ENCODE peak calls at places on chromosomes 7 and 10, in six cellular contexts. F, M, B, H, T and S are unnamed samples. For H3K4me1, the result is how much of the 10 kb centered on the place peaks cover.

GRCh38 chr10:94320285-94320914 is 42.3 kb downstream of the NOC3L start:
- DNase-seq in M (peak), F (peak), T (peak), B (peak), H (peak), S (peak)

GRCh38 chr10:119104653-119105024 is 726 bp downstream of the DENND10 start:
- DNase-seq in B (peak), T (peak), H (peak), F (peak), M (no peak), S (peak)

GRCh38 chr7:51242007-51242691 is 74.5 kb downstream of the COBL start:
- DNase-seq in F (no peak), B (peak), T (no peak), M (no peak), H (no peak), S (no peak)

GRCh38 chr7:143965280-143965679 is 10.6 kb downstream of the OR2F1 start:
- DNase-seq in F (peak), B (no peak), T (no peak), M (no peak), H (no peak), S (no peak)

GRCh38 chr10:132961864-132962622 is 19.7 kb upstream of the CFAP46 start:
- DNase-seq in B (peak), T (peak), F (peak), M (peak), H (peak), S (peak)

GRCh38 chr7:52410032-52410431 is 625.4 kb upstream of the POM121L12 start:
- DNase-seq in H (no peak), F (no peak), T (no peak), B (no peak), M (no peak), S (no peak)

GRCh38 chr10:80202934-80203834 is 2.2 kb downstream of the ANXA11 start:
- DNase-seq in T (peak), F (peak), M (peak), B (peak), H (peak), S (peak)

GRCh38 chr7:149175150-149175549 is 20.2 kb upstream of the ZNF282 start:
- DNase-seq in T (no peak), M (no peak), B (no peak), H (no peak), F (no peak), S (no peak)

GRCh38 chr10:116684781-116685180 is 57.6 kb downstream of the HSPA12A start:
- DNase-seq in H (no peak), F (no peak), M (no peak), T (no peak), B (no peak), S (no peak)

GRCh38 chr7:51045319-51046102 is 262.8 kb upstream of the GRB10 start:
- DNase-seq in M (no peak), T (peak), F (no peak), H (no peak), B (no peak), S (no peak)

GRCh38 chr10:74078037-74078436 is 72.6 kb downstream of the AP3M1 start:
- DNase-seq in T (no peak), F (peak), B (no peak), M (peak), H (peak), S (no peak)

GRCh38 chr10:22252286-22252800 is 34.5 kb upstream of the EBLN1 start:
- DNase-seq in H (no peak), B (peak), F (peak), T (peak), M (peak), S (peak)

GRCh38 chr10:5564537-5565204 is 39.9 kb downstream of the CALML3 start:
- DNase-seq in M (no peak), T (no peak), F (no peak), B (peak), H (no peak), S (peak)

GRCh38 chr10:124172241-124172661 is 78.9 kb upstream of the CHST15 start:
- DNase-seq in M (no peak), H (no peak), F (no peak), T (no peak), B (no peak), S (no peak)

GRCh38 chr10:75019360-75019759 is 92.1 kb upstream of the SAMD8 start:
- DNase-seq in H (peak), T (no peak), B (no peak), F (peak), M (no peak), S (no peak)

GRCh38 chr7:155333346-155334234 is 35.9 kb downstream of the INSIG1 start:
- DNase-seq in T (no peak), M (no peak), H (no peak), F (no peak), B (no peak), S (no peak)

GRCh38 chr7:141118809-141119586 is 45.1 kb downstream of the TMEM178B start:
- DNase-seq in F (no peak), H (no peak), B (no peak), M (no peak), T (no peak), S (no peak)

GRCh38 chr10:79491171-79491835 is 21.0 kb upstream of the EIF5AL1 start:
- DNase-seq in H (peak), T (no peak), B (no peak), F (no peak), M (no peak), S (no peak)

GRCh38 chr10:19628767-19629443 is 187.3 kb upstream of the PLXDC2 start:
- DNase-seq in T (no peak), B (no peak), H (no peak), F (no peak), M (no peak), S (no peak)

GRCh38 chr10:72087392-72087968 is 871 bp downstream of the SPOCK2 start:
- DNase-seq in B (no peak), T (no peak), H (peak), M (no peak), F (no peak), S (peak)

GRCh38 chr10:131429942-131430341 is 118.4 kb upstream of the TCERG1L start:
- DNase-seq in B (no peak), M (no peak), T (no peak), F (no peak), H (no peak), S (no peak)

GRCh38 chr7:4136501-4137110 is 545.5 kb upstream of the FOXK1 start:
- DNase-seq in F (no peak), M (no peak), H (no peak), B (no peak), T (no peak), S (no peak)

GRCh38 chr7:115634633-115635032 is 395.9 kb downstream of the TFEC start:
- DNase-seq in F (no peak), M (no peak), B (no peak), T (no peak), H (no peak), S (no peak)

GRCh38 chr10:88472540-88472939 is 110.6 kb downstream of the RNLS start:
- DNase-seq in B (peak), F (no peak), T (no peak), M (no peak), H (no peak), S (no peak)

GRCh38 chr10:6431186-6431585 is 148.9 kb downstream of the PRKCQ start:
- DNase-seq in B (no peak), M (no peak), H (no peak), T (no peak), F (no peak), S (no peak)

GRCh38 chr7:105512415-105512814 is 9.7 kb downstream of the PUS7 start:
- DNase-seq in M (no peak), T (no peak), H (no peak), B (no peak), F (no peak), S (no peak)

GRCh38 chr10:73999703-74000102 is 1.8 kb downstream of the VCL start:
- DNase-seq in B (no peak), T (no peak), F (no peak), H (no peak), M (no peak), S (no peak)

GRCh38 chr7:14505906-14506305 is 396.6 kb downstream of the DGKB start:
- DNase-seq in M (no peak), T (no peak), H (no peak), F (no peak), B (no peak), S (no peak)

GRCh38 chr7:14510268-14510667 is 392.3 kb downstream of the DGKB start:
- DNase-seq in H (no peak), B (no peak), T (no peak), F (no peak), M (no peak), S (no peak)

GRCh38 chr7:14504134-14504533 is 398.4 kb downstream of the DGKB start:
- DNase-seq in F (no peak), B (no peak), T (no peak), H (no peak), M (no peak), S (no peak)

DNA sequence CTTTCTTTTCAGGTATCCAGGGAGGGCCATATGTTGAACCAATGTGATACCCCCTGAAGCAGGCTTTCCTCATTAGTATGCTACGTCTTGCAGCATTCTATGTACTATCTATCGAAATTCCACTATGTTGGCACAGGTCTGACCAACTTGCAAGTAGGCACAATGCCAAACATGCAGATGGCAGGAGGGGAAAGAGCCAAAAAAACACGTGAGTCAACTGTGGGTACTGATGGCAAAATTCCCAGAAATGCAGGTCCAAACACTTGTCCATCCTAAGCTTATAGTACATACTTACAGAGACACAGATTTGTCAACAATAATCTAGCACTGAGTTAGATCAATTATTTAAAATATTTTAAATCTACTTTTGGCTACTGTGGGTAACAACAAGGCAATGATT is 394.9 kb downstream of the DGKB start:
- DNase-seq in M (no peak), F (no peak), B (no peak), T (peak), H (no peak), S (no peak)
- H3K27ac ChIP-seq in M (no peak), F (no peak), B (no peak), T (no peak), H (no peak), S (no peak)

DNA sequence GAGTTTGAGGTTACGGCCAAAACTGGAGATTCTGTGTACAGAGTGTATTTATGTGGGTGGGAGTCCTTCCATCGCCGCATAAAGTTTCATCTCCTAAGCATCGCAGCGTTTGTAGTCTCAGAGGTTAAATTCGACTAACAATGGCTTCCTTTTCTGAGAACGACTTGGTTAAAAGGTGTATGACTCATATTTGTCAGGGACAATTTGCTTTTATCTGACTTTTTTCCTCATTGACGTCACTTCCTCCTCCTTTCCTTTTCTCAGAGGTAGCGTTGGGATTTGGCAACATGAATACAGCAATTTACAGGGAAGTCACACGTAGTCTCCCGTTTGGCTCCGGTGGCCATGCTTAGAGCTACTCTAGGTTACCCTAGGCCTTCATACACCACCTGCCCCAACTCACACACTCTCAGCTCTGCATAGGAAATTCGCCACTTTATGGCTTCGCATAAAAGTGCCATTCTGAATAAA is 37.6 kb upstream of the TCF7L2 start:
- DNase-seq in T (no peak), M (no peak), F (no peak), H (no peak), B (no peak), S (no peak)
- H3K4me1 ChIP-seq in T (under half), M (under half), F (under half), H (under half), B (under half), S (under half)

DNA sequence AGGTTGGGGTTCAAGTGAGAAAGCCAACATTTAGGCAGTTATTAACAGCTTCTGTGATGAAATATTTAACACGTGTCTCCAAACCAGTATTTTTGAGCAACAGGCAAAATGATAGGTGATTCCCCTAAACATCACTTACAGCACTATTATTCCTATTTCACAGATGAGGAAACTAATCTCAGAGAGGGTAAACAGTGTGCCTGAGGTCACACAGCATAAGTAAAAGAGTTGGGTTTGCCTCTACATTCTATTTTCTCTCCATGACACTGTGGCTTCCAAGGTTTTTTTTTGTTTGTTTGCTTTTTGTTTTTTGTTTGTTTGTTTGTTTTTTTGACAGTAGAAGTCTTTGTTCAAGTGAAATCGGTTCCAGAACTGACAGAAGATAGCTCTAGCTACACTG is 43.2 kb upstream of the PDCD4 start:
- DNase-seq in H (no peak), M (no peak), B (no peak), T (no peak), F (no peak), S (no peak)
- H3K27ac ChIP-seq in H (no peak), M (no peak), B (no peak), T (no peak), F (no peak), S (no peak)

DNA sequence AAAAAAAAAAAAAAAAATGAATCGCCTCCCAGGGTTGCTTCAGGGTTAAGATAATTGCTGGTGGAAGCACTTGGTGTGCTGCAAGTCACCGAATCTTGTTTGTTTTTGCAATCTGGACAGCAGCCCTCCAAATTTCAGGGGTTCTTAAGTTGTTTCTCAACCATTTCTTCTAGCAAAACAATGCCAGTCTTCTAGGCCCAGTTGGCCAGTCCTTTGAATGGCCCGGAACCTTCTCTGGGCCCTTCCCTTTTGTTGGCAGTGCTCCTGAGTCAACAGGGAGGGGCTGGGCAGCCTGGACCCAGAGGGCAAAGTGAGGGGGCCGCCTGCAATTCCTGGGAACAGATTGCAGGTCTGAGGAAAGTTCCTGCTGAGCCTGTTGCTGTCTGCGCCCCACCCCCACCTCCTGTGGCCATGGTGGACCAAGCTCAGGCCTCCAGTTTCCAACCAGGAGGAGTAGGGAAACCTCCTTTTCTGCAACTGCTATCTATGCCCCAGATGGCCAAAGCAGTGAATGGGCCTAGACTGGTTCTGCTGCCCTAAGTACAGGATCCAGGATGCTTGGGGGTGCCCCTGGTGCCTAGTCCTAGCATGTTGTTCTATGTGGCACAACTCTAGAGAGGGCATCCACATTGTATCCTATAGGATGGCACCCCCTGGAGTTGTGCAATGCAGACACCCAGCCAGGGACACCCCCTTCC is 31.4 kb upstream of the PDCD4 start:
- DNase-seq in T (peak), B (peak), M (no peak), H (no peak), F (peak), S (no peak)
- H3K4me1 ChIP-seq in T (half or more), B (under half), M (under half), H (half or more), F (under half), S (under half)

GRCh38 chr7:75735581-75736350 is 3.0 kb downstream of the HIP1 start:
- DNase-seq in T (no peak), H (no peak), F (no peak), M (no peak), B (no peak), S (no peak)

GRCh38 chr7:75735059-75735458 is 3.7 kb downstream of the HIP1 start:
- DNase-seq in T (no peak), F (no peak), M (no peak), B (no peak), H (no peak), S (no peak)

GRCh38 chr7:75732764-75733630 is 5.7 kb downstream of the HIP1 start:
- DNase-seq in T (no peak), M (no peak), F (no peak), H (peak), B (no peak), S (no peak)

GRCh38 chr7:75732016-75732521 is 6.7 kb downstream of the HIP1 start:
- DNase-seq in B (no peak), T (no peak), H (no peak), F (no peak), M (no peak), S (no peak)

DNA sequence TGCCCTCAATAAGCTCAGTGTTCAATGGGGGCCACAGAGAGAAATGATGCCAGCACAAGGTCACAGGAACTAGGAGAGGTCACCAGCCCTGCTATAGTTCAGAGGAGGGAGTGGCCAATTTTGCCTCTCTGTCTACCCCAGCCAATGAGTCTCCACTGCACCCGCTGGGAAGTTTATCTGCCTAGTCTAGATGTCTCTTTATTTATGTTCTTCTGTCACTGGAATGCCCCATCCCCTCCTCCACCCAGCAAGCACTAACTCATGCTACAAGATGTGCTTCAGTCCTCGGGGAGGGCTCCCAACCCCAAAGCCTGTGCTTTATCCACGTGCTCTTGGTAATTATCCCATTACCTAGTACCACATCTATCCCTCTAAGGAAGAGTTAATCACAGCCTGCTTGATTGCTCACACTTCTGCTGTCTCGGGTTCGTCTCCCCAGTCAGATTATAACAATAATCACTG is 4.1 kb downstream of the HIP1 start:
- DNase-seq in H (no peak), F (no peak), M (no peak), T (no peak), B (no peak), S (no peak)
- H3K27ac ChIP-seq in H (peak), F (no peak), M (no peak), T (no peak), B (peak), S (no peak)

GRCh38 chr10:24382045-24382444 is 173.1 kb downstream of the KIAA1217 start:
- DNase-seq in T (no peak), M (no peak), H (no peak), F (no peak), B (no peak), S (no peak)

GRCh38 chr10:24382979-24383663 is 174.2 kb downstream of the KIAA1217 start:
- DNase-seq in F (peak), M (no peak), H (no peak), B (no peak), T (no peak), S (no peak)

GRCh38 chr10:24382596-24382978 is 173.6 kb downstream of the KIAA1217 start:
- DNase-seq in H (no peak), F (no peak), B (no peak), M (no peak), T (no peak), S (no peak)

GRCh38 chr10:24383681-24384106 is 174.8 kb downstream of the KIAA1217 start:
- DNase-seq in T (peak), F (peak), M (no peak), B (peak), H (no peak), S (peak)

DNA sequence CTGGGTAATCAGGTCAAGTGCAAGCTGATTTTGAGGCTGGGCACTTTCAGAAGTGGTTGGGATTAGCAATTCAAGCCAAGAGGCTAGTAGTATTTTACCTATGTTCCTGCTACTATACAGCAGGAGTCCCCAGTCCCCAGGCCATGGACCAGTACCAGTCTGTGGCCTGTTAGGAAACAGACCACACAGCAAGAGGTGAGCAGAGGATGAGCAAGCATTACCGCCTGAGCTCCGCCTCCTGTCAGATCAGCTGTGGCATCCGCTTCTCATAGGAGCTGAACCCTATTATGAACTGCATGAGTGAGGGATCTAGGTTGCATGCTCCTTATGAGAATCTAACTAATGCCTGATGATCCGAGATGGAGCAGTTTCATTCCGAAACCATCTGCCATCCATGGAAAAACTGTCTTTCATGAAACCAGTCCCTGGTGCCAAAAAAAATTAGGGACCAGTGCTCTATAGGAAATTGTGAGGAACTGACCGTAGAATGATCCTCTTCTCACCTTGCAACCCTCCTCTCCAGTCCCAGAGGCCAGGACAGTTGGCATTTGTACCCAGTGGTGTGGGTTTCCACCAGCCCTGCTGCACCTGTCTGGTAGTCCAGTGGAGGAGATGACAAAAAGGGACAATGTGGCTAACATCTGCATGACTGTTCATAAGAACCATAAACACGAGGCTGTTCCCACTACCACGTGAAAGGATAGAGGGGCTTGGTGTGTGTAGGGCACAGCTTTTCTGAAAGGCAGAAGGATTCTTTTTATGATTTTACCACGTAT is 172.5 kb downstream of the KIAA1217 start:
- DNase-seq in B (no peak), M (no peak), F (no peak), T (no peak), H (no peak), S (no peak)
- H3K4me1 ChIP-seq in B (under half), M (under half), F (under half), T (under half), H (under half), S (under half)

GRCh38 chr10:114172776-114173555 is 1.0 kb downstream of the CCDC186 start:
- DNase-seq in M (no peak), T (no peak), B (no peak), H (no peak), F (peak), S (peak)

GRCh38 chr10:114173680-114174461 is at the start of gene CCDC186:
- DNase-seq in H (peak), B (peak), M (peak), F (peak), T (peak), S (peak)

GRCh38 chr10:114176511-114176910 is 2.5 kb upstream of the CCDC186 start:
- DNase-seq in H (no peak), F (no peak), T (no peak), B (no peak), M (no peak), S (no peak)

GRCh38 chr10:114175667-114176066 is 1.7 kb upstream of the CCDC186 start:
- DNase-seq in T (no peak), B (no peak), H (no peak), F (no peak), M (no peak), S (no peak)

GRCh38 chr10:114174462-114175190 is 623 bp upstream of the CCDC186 start:
- DNase-seq in B (peak), F (no peak), T (no peak), H (no peak), M (peak), S (no peak)
- H3K27ac ChIP-seq in B (peak), F (peak), T (peak), H (no peak), M (peak), S (peak)